ENCODE peak calls at places on chromosomes 4 and X, in nine cellular contexts. W is stimulated activated CD4-positive, alpha-beta T cell treated with anti-CD3 and anti-CD28 coated beads, Interleukin-2, amount 100 ng/mL, for 24 hours; T is anterior cingulate cortex; H is T-helper 9 cell; G is H9; E is brain microvascular endothelial cell; M is RCC 7860; A is neural progenitor cell; N is B cell. R is an unnamed sample.

GRCh38 chr4:5009796-5010195 is 9.5 kb downstream of the CYTL1 start:
- DNase-seq in M (no peak), W (no peak), E (no peak), H (no peak), T (no peak), A (no peak), G (no peak), N (no peak), R (no peak)

GRCh38 chr4:44725861-44726820 is at the start of gene GNPDA2:
- DNase-seq in N (peak), G (peak), M (peak), W (peak), H (peak), A (peak), E (peak), T (peak), R (peak)

GRCh38 chrX:29604381-29604780 is 611.0 kb upstream of the MAGEB2 start:
- DNase-seq in W (no peak), E (no peak), A (no peak), M (no peak), N (no peak), H (no peak), T (no peak), G (no peak), R (no peak)

GRCh38 chrX:21946925-21947641 is 6.6 kb downstream of the SMS start:
- DNase-seq in A (peak), G (peak), N (no peak), W (no peak), E (peak), H (no peak), M (no peak), T (no peak), R (no peak)

GRCh38 chr4:6598641-6599040 is 23.7 kb downstream of the MAN2B2 start:
- DNase-seq in A (no peak), T (no peak), H (no peak), N (no peak), E (no peak), M (no peak), G (no peak), W (no peak), R (no peak)

GRCh38 chr4:56684320-56684719 is 3.2 kb upstream of the HOPX start:
- DNase-seq in H (no peak), M (no peak), G (no peak), N (no peak), E (peak), W (no peak), T (peak), A (no peak), R (no peak)

GRCh38 chrX:150849996-150850720 is 48.3 kb downstream of the CD99L2 start:
- DNase-seq in N (no peak), T (no peak), A (no peak), G (no peak), E (no peak), M (no peak), W (no peak), H (no peak), R (no peak)

GRCh38 chr4:173289351-173289725 is 44.8 kb downstream of the HMGB2 start:
- DNase-seq in N (no peak), G (no peak), E (peak), T (no peak), H (no peak), W (no peak), A (no peak), M (no peak), R (no peak)

GRCh38 chr4:177595413-177595812 is 153.2 kb upstream of the AGA start:
- DNase-seq in G (no peak), A (no peak), N (no peak), T (no peak), H (no peak), E (no peak), M (no peak), W (no peak), R (no peak)

GRCh38 chr4:8770518-8771257 is 101.0 kb downstream of the HMX1 start:
- DNase-seq in T (no peak), A (peak), E (no peak), M (no peak), W (no peak), H (no peak), G (no peak), N (no peak), R (no peak)

GRCh38 chr4:111775908-111776307 is 369.3 kb upstream of the FAM241A start:
- DNase-seq in T (no peak), H (no peak), N (no peak), A (no peak), M (no peak), W (no peak), G (no peak), E (no peak), R (no peak)

GRCh38 chr4:109046549-109047171 is 255.8 kb downstream of the COL25A1 start:
- DNase-seq in T (no peak), H (no peak), N (no peak), W (no peak), M (no peak), A (no peak), E (peak), G (no peak), R (no peak)

GRCh38 chr4:42560465-42560864 is 96.4 kb downstream of the ATP8A1 start:
- DNase-seq in T (no peak), G (no peak), E (no peak), N (no peak), A (no peak), M (no peak), W (no peak), H (no peak), R (no peak)

GRCh38 chr4:8870647-8871416 is 807 bp downstream of the HMX1 start:
- DNase-seq in W (no peak), M (no peak), G (no peak), E (no peak), N (no peak), A (peak), H (no peak), T (no peak), R (no peak)

GRCh38 chr4:3016839-3017410 is 53.6 kb downstream of the GRK4 start:
- DNase-seq in G (no peak), T (no peak), M (no peak), A (no peak), W (no peak), H (no peak), E (no peak), N (no peak), R (no peak)

GRCh38 chr4:170281027-170281426 is 191.3 kb upstream of the AADAT start:
- DNase-seq in M (no peak), E (no peak), T (no peak), W (no peak), A (no peak), H (no peak), G (no peak), N (no peak), R (no peak)

GRCh38 chr4:188781655-188782054 is 642.4 kb downstream of the TRIML1 start:
- DNase-seq in M (no peak), H (no peak), G (peak), A (peak), W (no peak), E (peak), T (no peak), N (no peak), R (no peak)

GRCh38 chr4:914531-914930 is 17.6 kb downstream of the GAK start:
- DNase-seq in G (peak), H (no peak), T (no peak), E (no peak), W (no peak), N (no peak), A (no peak), M (no peak), R (no peak)

GRCh38 chr4:67700119-67700873 is 659 bp downstream of the UBA6 start:
- DNase-seq in T (no peak), E (no peak), N (no peak), W (no peak), M (no peak), G (no peak), H (no peak), A (no peak), R (no peak)

GRCh38 chr4:85860066-85860465 is 385.1 kb downstream of the ARHGAP24 start:
- DNase-seq in W (no peak), H (no peak), M (peak), T (no peak), A (no peak), G (no peak), E (peak), N (no peak), R (no peak)